ENCODE peak calls at places on chromosome 1, in six cellular contexts. N, M, C, Q, H and A are unnamed samples.

GRCh38 chr1:247576514-247576913 is 11.6 kb upstream of the OR2G2 start:
- DNase-seq in N (no peak), M (no peak), C (no peak), Q (no peak), H (peak), A (peak)

GRCh38 chr1:6359568-6360496 is 33.7 kb downstream of the ACOT7 start:
- DNase-seq in N (peak), M (peak), C (no peak), Q (peak), H (no peak), A (peak)

GRCh38 chr1:6854166-6854565 is 68.9 kb downstream of the CAMTA1 start:
- DNase-seq in N (no peak), M (no peak), C (no peak), Q (no peak), H (no peak), A (no peak)

GRCh38 chr1:225519166-225519863 is 91.5 kb upstream of the LBR start:
- DNase-seq in N (no peak), M (no peak), C (no peak), Q (no peak), H (no peak), A (no peak)

GRCh38 chr1:234958702-234959649 is 169.7 kb downstream of the TOMM20 start:
- DNase-seq in N (peak), M (no peak), C (no peak), Q (no peak), H (no peak), A (no peak)

GRCh38 chr1:216015116-216015515 is 408.1 kb downstream of the USH2A start:
- DNase-seq in N (no peak), M (no peak), C (no peak), Q (no peak), H (no peak), A (no peak)

GRCh38 chr1:8009043-8010002 is 16.8 kb downstream of the ERRFI1 start:
- DNase-seq in N (no peak), M (no peak), C (no peak), Q (no peak), H (no peak), A (no peak)

GRCh38 chr1:40383095-40383487 is 9.6 kb downstream of the SMAP2 start:
- DNase-seq in N (no peak), M (no peak), C (no peak), Q (no peak), H (no peak), A (no peak)

GRCh38 chr1:156815307-156815826 is 1.3 kb downstream of the SH2D2A start:
- DNase-seq in N (no peak), M (no peak), C (no peak), Q (peak), H (no peak), A (peak)